ENCODE peak calls at places on chromosomes 2 and 18, in four cellular contexts. One of them, this sample, is unnamed. For H3K4me1, the result is how much of the 10 kb centered on the place peaks cover.

GRCh38 chr2:129201636-129202035 is 777.8 kb upstream of the RAB6C start:
- DNase-seq in K562: no peak
- DNase-seq in H1: no peak
- DNase-seq in GM12878: no peak
- DNase-seq in this sample: no peak

GRCh38 chr2:229909090-229909489 is 12.7 kb downstream of the TRIP12 start:
- DNase-seq in K562: no peak
- DNase-seq in H1: no peak
- DNase-seq in GM12878: no peak
- DNase-seq in this sample: no peak

GRCh38 chr18:33711514-33711913 is 133.5 kb downstream of the ASXL3 start:
- DNase-seq in GM12878: no peak
- DNase-seq in H1: no peak
- DNase-seq in K562: no peak
- DNase-seq in this sample: no peak

GRCh38 chr2:146238254-146238961 is 1606.4 kb upstream of the ACVR2A start:
- DNase-seq in H1: no peak
- DNase-seq in K562: no peak
- DNase-seq in GM12878: no peak
- DNase-seq in this sample: no peak

GRCh38 chr2:216714412-216714775 is 19.0 kb upstream of the IGFBP5 start:
- DNase-seq in GM12878: no peak
- DNase-seq in K562: no peak
- DNase-seq in H1: no peak
- DNase-seq in this sample: no peak

GRCh38 chr2:54416166-54416798 is 39.8 kb upstream of the SPTBN1 start:
- DNase-seq in GM12878: no peak
- DNase-seq in H1: no peak
- DNase-seq in K562: no peak
- DNase-seq in this sample: no peak

GRCh38 chr2:47592381-47592780 is 189.4 kb downstream of the MSH2 start:
- DNase-seq in H1: no peak
- DNase-seq in GM12878: no peak
- DNase-seq in K562: no peak
- DNase-seq in this sample: no peak

GRCh38 chr2:43083278-43083677 is 143.1 kb downstream of the ZFP36L2 start:
- DNase-seq in GM12878: no peak
- DNase-seq in H1: no peak
- DNase-seq in K562: no peak
- DNase-seq in this sample: no peak

GRCh38 chr2:207767461-207768167 is 2.1 kb downstream of the FZD5 start:
- DNase-seq in K562: no peak
- DNase-seq in H1: no peak
- DNase-seq in GM12878: no peak
- DNase-seq in this sample: no peak
- H3K4me1 ChIP-seq in K562: under half
- H3K4me1 ChIP-seq in H1: under half
- H3K4me1 ChIP-seq in GM12878: under half
- H3K4me1 ChIP-seq in this sample: under half

GRCh38 chr2:169739351-169739750 is 5.7 kb downstream of the KLHL23 start:
- DNase-seq in K562: no peak
- DNase-seq in H1: no peak
- DNase-seq in GM12878: no peak
- DNase-seq in this sample: no peak
- TF ChIP-seq EGR1 in K562: no peak
- TF ChIP-seq EGR1 in H1: no peak
- TF ChIP-seq EGR1 in GM12878: no peak
- TF ChIP-seq EGR1 in this sample: no peak

GRCh38 chr18:459801-460200 is 40.7 kb downstream of the COLEC12 start:
- DNase-seq in H1: no peak
- DNase-seq in GM12878: no peak
- DNase-seq in K562: no peak
- DNase-seq in this sample: no peak
- H3K4me1 ChIP-seq in H1: under half
- H3K4me1 ChIP-seq in GM12878: under half
- H3K4me1 ChIP-seq in K562: under half
- H3K4me1 ChIP-seq in this sample: under half

DNA sequence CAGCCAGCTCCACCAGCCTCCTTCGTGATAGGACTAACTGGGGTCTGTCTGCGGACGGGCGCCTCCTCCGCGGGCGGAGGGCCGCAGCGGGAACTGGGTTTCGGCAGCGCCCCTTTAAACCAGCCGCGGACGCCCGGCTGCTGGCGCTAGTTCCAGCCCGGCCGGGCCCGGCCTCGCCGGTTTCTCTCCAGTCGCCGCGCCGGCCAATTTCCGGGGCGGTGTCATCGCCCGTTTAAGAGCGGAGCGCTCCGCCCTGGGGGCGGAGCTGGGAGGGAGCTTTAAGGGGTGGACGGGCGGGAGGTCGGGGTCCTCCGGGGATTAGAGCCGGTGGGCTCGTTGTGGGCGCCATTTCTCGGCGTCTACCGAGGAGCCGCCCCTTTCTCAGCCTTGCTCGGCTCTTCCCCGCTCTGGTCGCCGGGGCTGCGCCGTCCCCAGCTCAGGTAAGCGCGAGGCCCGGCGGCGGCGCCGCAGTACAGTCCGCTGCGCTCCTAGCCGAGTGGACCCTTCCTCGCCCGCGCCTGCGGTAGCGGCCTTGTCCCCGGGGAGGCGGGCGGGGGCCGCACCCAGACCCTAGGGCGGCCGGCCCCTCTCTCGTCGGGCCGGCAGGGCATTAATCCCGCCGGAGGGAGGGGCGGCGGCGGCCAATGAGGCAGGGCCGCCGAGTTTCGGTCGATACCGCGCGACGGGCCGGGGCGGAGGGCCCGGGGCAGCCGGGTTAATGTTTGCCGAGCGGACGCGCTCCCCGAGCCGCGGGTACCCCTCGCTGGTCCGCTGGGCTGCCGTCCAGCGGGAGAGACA is at the start of gene EPB41L5:
- DNase-seq in H1: peak
- DNase-seq in K562: peak
- DNase-seq in GM12878: no peak
- DNase-seq in this sample: peak
- TF ChIP-seq EGR1 in H1: no peak
- TF ChIP-seq EGR1 in K562: peak
- TF ChIP-seq EGR1 in GM12878: no peak
- TF ChIP-seq EGR1 in this sample: no peak

DNA sequence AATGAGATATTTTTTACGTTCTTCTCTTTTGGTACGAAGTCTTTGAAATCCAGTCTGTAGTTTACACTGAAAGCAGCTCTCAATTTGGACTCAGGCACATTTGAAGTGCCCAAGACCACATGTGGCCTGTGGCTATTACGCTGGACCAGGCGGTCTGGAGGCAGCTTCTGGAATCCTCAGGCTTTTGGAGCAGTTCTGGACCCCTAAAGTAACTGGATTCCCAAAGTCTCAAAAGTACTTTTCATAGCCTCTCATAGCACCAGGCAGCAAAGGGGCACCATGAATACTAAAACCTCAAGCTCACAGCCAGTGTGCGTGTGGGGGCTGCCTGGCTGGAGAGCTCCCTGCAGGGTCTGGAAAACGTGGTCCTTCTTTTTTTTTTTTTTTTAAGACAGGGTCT is 119.0 kb downstream of the SMAD7 start:
- DNase-seq in H1: no peak
- DNase-seq in GM12878: no peak
- DNase-seq in K562: no peak
- DNase-seq in this sample: no peak
- H3K4me1 ChIP-seq in H1: under half
- H3K4me1 ChIP-seq in GM12878: under half
- H3K4me1 ChIP-seq in K562: under half
- H3K4me1 ChIP-seq in this sample: half or more

DNA sequence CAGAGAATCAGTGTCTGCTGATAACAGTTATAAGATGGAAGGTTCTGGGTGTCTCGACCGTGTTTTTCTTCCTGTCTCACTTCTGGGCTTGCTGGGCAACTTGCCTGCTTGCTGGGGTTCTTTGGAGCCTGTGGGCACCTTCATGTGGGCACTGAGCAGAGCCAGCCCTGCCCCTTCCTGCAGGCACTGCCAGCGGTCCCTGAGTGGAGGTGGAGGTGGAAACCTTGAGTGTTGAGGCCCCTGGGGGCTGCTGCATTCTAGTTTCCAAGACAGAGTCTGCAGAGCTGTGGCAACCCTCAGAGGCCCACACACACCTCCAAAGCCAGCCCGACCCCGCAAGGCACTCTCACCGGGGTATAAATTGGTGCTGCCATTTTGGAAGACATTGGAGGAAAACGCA is 185.6 kb downstream of the FAM210A start:
- DNase-seq in GM12878: no peak
- DNase-seq in H1: no peak
- DNase-seq in K562: no peak
- DNase-seq in this sample: no peak
- TF ChIP-seq EGR1 in GM12878: no peak
- TF ChIP-seq EGR1 in H1: no peak
- TF ChIP-seq EGR1 in K562: no peak
- TF ChIP-seq EGR1 in this sample: no peak

GRCh38 chr2:16629770-16630169 is 35.9 kb downstream of the CYRIA start:
- DNase-seq in K562: no peak
- DNase-seq in H1: no peak
- DNase-seq in GM12878: no peak
- DNase-seq in this sample: no peak

GRCh38 chr2:16626997-16627605 is 38.5 kb downstream of the CYRIA start:
- DNase-seq in H1: no peak
- DNase-seq in K562: no peak
- DNase-seq in GM12878: no peak
- DNase-seq in this sample: no peak

GRCh38 chr2:16629044-16629443 is 36.6 kb downstream of the CYRIA start:
- DNase-seq in H1: no peak
- DNase-seq in GM12878: no peak
- DNase-seq in K562: no peak
- DNase-seq in this sample: no peak

GRCh38 chr2:16626497-16626896 is 39.1 kb downstream of the CYRIA start:
- DNase-seq in K562: no peak
- DNase-seq in H1: no peak
- DNase-seq in GM12878: no peak
- DNase-seq in this sample: no peak

GRCh38 chr2:16628316-16628715 is 37.3 kb downstream of the CYRIA start:
- DNase-seq in H1: no peak
- DNase-seq in GM12878: no peak
- DNase-seq in K562: no peak
- DNase-seq in this sample: no peak
- H3K4me1 ChIP-seq in H1: under half
- H3K4me1 ChIP-seq in GM12878: under half
- H3K4me1 ChIP-seq in K562: half or more
- H3K4me1 ChIP-seq in this sample: under half